ENCODE peak calls at places on chromosomes 11 and 22, in seven cellular contexts. E is left kidney, J is endothelial cell, H is cardiac fibroblast, R is activated T-cell treated with anti-CD3 and anti-CD28 coated beads for 24 hours, M is GOT3, P is T follicular helper cell. Z is an unnamed sample.

GRCh38 chr11:34823639-34824038 is 92.5 kb downstream of the APIP start:
- DNase-seq in E (no peak), J (no peak), H (no peak), R (no peak), M (no peak), P (no peak), Z (no peak)

GRCh38 chr11:126515501-126515900 is 160.0 kb downstream of the ST3GAL4 start:
- DNase-seq in E (no peak), J (no peak), H (no peak), R (no peak), M (no peak), P (no peak), Z (no peak)

GRCh38 chr11:5701184-5701583 is 11.6 kb downstream of the TRIM22 start:
- DNase-seq in E (no peak), J (no peak), H (no peak), R (no peak), M (no peak), P (no peak), Z (no peak)

GRCh38 chr11:87212891-87213290 is 175.2 kb downstream of the TMEM135 start:
- DNase-seq in E (no peak), J (no peak), H (no peak), R (no peak), M (no peak), P (no peak), Z (no peak)

GRCh38 chr11:27423125-27423524 is 49.5 kb downstream of the LGR4 start:
- DNase-seq in E (peak; percentile 53), J (no peak), H (peak; percentile 97), R (no peak), M (peak; percentile 40), P (no peak), Z (peak; percentile 67)

GRCh38 chr11:95345243-95345642 is 114.2 kb upstream of the SESN3 start:
- DNase-seq in E (no peak), J (no peak), H (no peak), R (no peak), M (no peak), P (no peak), Z (no peak)

GRCh38 chr22:48485144-48486135 is 1342.2 kb downstream of the BRD1 start:
- DNase-seq in E (no peak), J (no peak), H (no peak), R (no peak), M (no peak), P (no peak), Z (no peak)

GRCh38 chr11:117824571-117825537 is at the start of gene FXYD2:
- DNase-seq in E (peak; percentile 61), J (no peak), H (peak; percentile 72), R (no peak), M (no peak), P (no peak), Z (no peak)

GRCh38 chr11:72102946-72103753 is at the start of gene LAMTOR1:
- DNase-seq in E (peak; percentile 100), J (peak; percentile 97), H (peak; percentile 100), R (peak; percentile 97), M (peak; percentile 91), P (peak; percentile 96), Z (peak; percentile 97)

GRCh38 chr11:66480116-66480938 is at the start of gene DPP3:
- DNase-seq in E (peak; percentile 99), J (peak; percentile 97), H (peak; percentile 98), R (peak; percentile 94), M (peak; percentile 95), P (peak; percentile 93), Z (peak; percentile 98)

GRCh38 chr11:117662870-117663269 is 134.1 kb downstream of the DSCAML1 start:
- DNase-seq in E (no peak), J (no peak), H (no peak), R (no peak), M (no peak), P (no peak), Z (no peak)

GRCh38 chr22:41799486-41800347 is 762 bp upstream of the CCDC134 start:
- DNase-seq in E (peak; percentile 68), J (peak; percentile 9), H (peak; percentile 24), R (peak; percentile 12), M (no peak), P (no peak), Z (no peak)

GRCh38 chr11:65439331-65440181 is 17.0 kb downstream of the NEAT1 start:
- DNase-seq in E (no peak), J (no peak), H (peak; percentile 65), R (no peak), M (no peak), P (no peak), Z (no peak)

GRCh38 chr22:17443413-17444203 is 74.3 kb downstream of the CECR2 start:
- DNase-seq in E (peak; percentile 63), J (no peak), H (no peak), R (no peak), M (no peak), P (no peak), Z (no peak)

GRCh38 chr11:122367809-122368231 is 251.8 kb upstream of the BLID start:
- DNase-seq in E (peak; percentile 79), J (no peak), H (peak; percentile 85), R (no peak), M (no peak), P (no peak), Z (no peak)

GRCh38 chr11:121553367-121553766 is 100.6 kb upstream of the SORL1-AS1 start:
- DNase-seq in E (no peak), J (no peak), H (no peak), R (no peak), M (no peak), P (no peak), Z (no peak)

GRCh38 chr11:64230985-64231365 is 627 bp downstream of the DNAJC4 start:
- DNase-seq in E (peak; percentile 52), J (no peak), H (no peak), R (no peak), M (no peak), P (no peak), Z (no peak)

GRCh38 chr11:1729692-1730011 is 20.7 kb downstream of the IFITM10 start:
- DNase-seq in E (no peak), J (no peak), H (no peak), R (no peak), M (no peak), P (no peak), Z (no peak)

GRCh38 chr11:1117970-1118369 is 39.8 kb upstream of the MUC5AC start:
- DNase-seq in E (no peak), J (no peak), H (no peak), R (no peak), M (no peak), P (no peak), Z (no peak)

GRCh38 chr11:102623998-102624397 is 1.1 kb downstream of the MMP20 start:
- DNase-seq in E (no peak), J (no peak), H (no peak), R (no peak), M (no peak), P (no peak), Z (no peak)

GRCh38 chr22:19292262-19293230 is 1.0 kb upstream of the CLTCL1 start:
- DNase-seq in E (no peak), J (no peak), H (peak; percentile 27), R (no peak), M (no peak), P (no peak), Z (no peak)

GRCh38 chr22:47816121-47816915 is 1053.9 kb downstream of the TBC1D22A start:
- DNase-seq in E (no peak), J (no peak), H (no peak), R (no peak), M (no peak), P (no peak), Z (no peak)

GRCh38 chr22:44574057-44574456 is 76.0 kb upstream of the RTL6 start:
- DNase-seq in E (no peak), J (no peak), H (peak; percentile 91), R (no peak), M (peak; percentile 63), P (no peak), Z (peak; percentile 68)

GRCh38 chr11:123570939-123571590 is 83.4 kb downstream of the SCN3B start:
- DNase-seq in E (no peak), J (no peak), H (no peak), R (no peak), M (no peak), P (no peak), Z (no peak)

GRCh38 chr11:37343279-37343678 is 745.2 kb upstream of the RAG2 start:
- DNase-seq in E (no peak), J (no peak), H (no peak), R (no peak), M (no peak), P (no peak), Z (no peak)

GRCh38 chr11:8038811-8039529 is 42.0 kb upstream of the TUB start:
- DNase-seq in E (no peak), J (no peak), H (no peak), R (no peak), M (no peak), P (no peak), Z (no peak)

GRCh38 chr11:19352736-19353110 is 112.0 kb upstream of the E2F8 start:
- DNase-seq in E (no peak), J (no peak), H (no peak), R (no peak), M (no peak), P (no peak), Z (no peak)

GRCh38 chr11:63763506-63764200 is 4.9 kb downstream of the ZFTA start:
- DNase-seq in E (peak; percentile 85), J (peak; percentile 31), H (no peak), R (no peak), M (no peak), P (no peak), Z (no peak)

GRCh38 chr11:122069946-122070345 is 46.1 kb downstream of the BLID start:
- DNase-seq in E (peak; percentile 95), J (peak; percentile 57), H (peak; percentile 92), R (no peak), M (no peak), P (no peak), Z (no peak)

GRCh38 chr11:65574963-65575567 is 788 bp upstream of the EHBP1L1 start:
- DNase-seq in E (peak; percentile 24), J (no peak), H (no peak), R (no peak), M (no peak), P (no peak), Z (no peak)

GRCh38 chr11:16049611-16050010 is 306.7 kb downstream of the SOX6 start:
- DNase-seq in E (no peak), J (no peak), H (no peak), R (no peak), M (no peak), P (no peak), Z (no peak)

GRCh38 chr11:69000831-69001245 is 12.2 kb downstream of the MRGPRF start:
- DNase-seq in E (peak; percentile 30), J (no peak), H (peak; percentile 89), R (no peak), M (peak; percentile 62), P (no peak), Z (peak; percentile 25)

GRCh38 chr11:28835790-28836189 is 727.6 kb downstream of the METTL15 start:
- DNase-seq in E (no peak), J (no peak), H (peak; percentile 61), R (no peak), M (no peak), P (no peak), Z (no peak)

GRCh38 chr11:60946601-60947265 is 5.2 kb downstream of the SLC15A3 start:
- DNase-seq in E (no peak), J (no peak), H (no peak), R (no peak), M (no peak), P (no peak), Z (no peak)

GRCh38 chr22:41352058-41352457 is 29.7 kb upstream of the TEF start:
- DNase-seq in E (no peak), J (no peak), H (peak; percentile 47), R (no peak), M (no peak), P (no peak), Z (no peak)